ENCODE peak calls at places on chromosomes 16 and 17, in four cellular contexts. H is tibial artery, E is type B pancreatic cell, N is pancreas. X is an unnamed sample.

GRCh38 chr17:40953876-40954275 is 12.9 kb downstream of the KRT39 start:
- DNase-seq in H (no peak), E (no peak), N (no peak), X (no peak)

GRCh38 chr17:79956853-79957252 is 78.8 kb downstream of the TBC1D16 start:
- DNase-seq in H (no peak), N (no peak), E (peak), X (no peak)

GRCh38 chr17:33749171-33749570 is 456.1 kb upstream of the ASIC2 start:
- DNase-seq in H (no peak), N (no peak), E (no peak), X (no peak)

GRCh38 chr17:36500745-36501225 is 14.3 kb downstream of the ZNHIT3 start:
- DNase-seq in H (no peak), N (no peak), E (no peak), X (no peak)

GRCh38 chr17:55057184-55057583 is 88.6 kb downstream of the STXBP4 start:
- DNase-seq in H (no peak), E (no peak), N (no peak), X (no peak)

GRCh38 chr17:56142325-56142724 is 10.9 kb upstream of the ANKFN1 start:
- DNase-seq in N (no peak), E (no peak), H (peak), X (no peak)

GRCh38 chr16:61936522-61936921 is 99.7 kb downstream of the CDH8 start:
- DNase-seq in H (no peak), N (no peak), E (no peak), X (no peak)

GRCh38 chr17:9436629-9437028 is 139.0 kb downstream of the STX8 start:
- DNase-seq in N (no peak), E (no peak), H (no peak), X (no peak)

GRCh38 chr17:42288985-42289862 is 926 bp downstream of the STAT5A start:
- DNase-seq in E (no peak), N (peak), H (no peak), X (no peak)

GRCh38 chr16:57735755-57736418 is at the start of gene KATNB1:
- DNase-seq in H (no peak), N (no peak), E (no peak), X (no peak)

GRCh38 chr17:34725008-34725407 is 145.6 kb downstream of the TMEM132E start:
- DNase-seq in H (no peak), N (no peak), E (peak), X (peak)

GRCh38 chr17:19281161-19281560 is 44.0 kb downstream of the EPN2 start:
- DNase-seq in E (no peak), N (no peak), H (no peak), X (no peak)

GRCh38 chr17:79754359-79754758 is 23.6 kb upstream of the CBX2 start:
- DNase-seq in H (no peak), N (no peak), E (no peak), X (no peak)

GRCh38 chr16:71520550-71520949 is 5.7 kb upstream of the CHST4 start:
- DNase-seq in H (no peak), N (no peak), E (no peak), X (no peak)

GRCh38 chr16:70803354-70803753 is 2.4 kb upstream of the VAC14 start:
- DNase-seq in E (no peak), N (no peak), H (no peak), X (no peak)

GRCh38 chr16:54620197-54620596 is 310.5 kb upstream of the IRX5 start:
- DNase-seq in H (no peak), N (no peak), E (no peak), X (no peak)

GRCh38 chr17:45043813-45044540 is 7.5 kb downstream of the DCAKD start:
- DNase-seq in N (no peak), E (no peak), H (no peak), X (no peak)

GRCh38 chr16:81483970-81484595 is 39.5 kb downstream of the CMIP start:
- DNase-seq in H (no peak), N (no peak), E (no peak), X (no peak)

GRCh38 chr16:78988361-78988992 is 612.1 kb downstream of the MAF start:
- DNase-seq in N (no peak), E (no peak), H (no peak), X (no peak)

GRCh38 chr16:85151603-85152413 is 39.5 kb upstream of the CIBAR2 start:
- DNase-seq in N (peak), H (peak), E (no peak), X (peak)

GRCh38 chr16:51535591-51535990 is 384.5 kb upstream of the SALL1 start:
- DNase-seq in N (no peak), E (no peak), H (no peak), X (no peak)

GRCh38 chr17:18981642-18982424 is 22.7 kb downstream of the FAM83G start:
- DNase-seq in E (no peak), H (no peak), N (peak), X (no peak)

GRCh38 chr17:63928172-63928666 is 3.9 kb downstream of the CD79B start:
- DNase-seq in N (no peak), E (no peak), H (no peak), X (no peak)

GRCh38 chr17:61337247-61337812 is 62.3 kb upstream of the TBX2 start:
- DNase-seq in E (no peak), H (no peak), N (no peak), X (no peak)

GRCh38 chr17:75270218-75270965 is 639 bp downstream of the MIF4GD start:
- DNase-seq in E (peak), N (peak), H (peak), X (peak)
- TF ChIP-seq CTCF in E (peak), N (no peak), H (peak), X (peak)

GRCh38 chr16:73022534-73022933 is 25.4 kb downstream of the ZFHX3 start:
- DNase-seq in E (no peak), H (no peak), N (no peak), X (no peak)
- TF ChIP-seq CTCF in E (no peak), H (no peak), N (no peak), X (no peak)

DNA sequence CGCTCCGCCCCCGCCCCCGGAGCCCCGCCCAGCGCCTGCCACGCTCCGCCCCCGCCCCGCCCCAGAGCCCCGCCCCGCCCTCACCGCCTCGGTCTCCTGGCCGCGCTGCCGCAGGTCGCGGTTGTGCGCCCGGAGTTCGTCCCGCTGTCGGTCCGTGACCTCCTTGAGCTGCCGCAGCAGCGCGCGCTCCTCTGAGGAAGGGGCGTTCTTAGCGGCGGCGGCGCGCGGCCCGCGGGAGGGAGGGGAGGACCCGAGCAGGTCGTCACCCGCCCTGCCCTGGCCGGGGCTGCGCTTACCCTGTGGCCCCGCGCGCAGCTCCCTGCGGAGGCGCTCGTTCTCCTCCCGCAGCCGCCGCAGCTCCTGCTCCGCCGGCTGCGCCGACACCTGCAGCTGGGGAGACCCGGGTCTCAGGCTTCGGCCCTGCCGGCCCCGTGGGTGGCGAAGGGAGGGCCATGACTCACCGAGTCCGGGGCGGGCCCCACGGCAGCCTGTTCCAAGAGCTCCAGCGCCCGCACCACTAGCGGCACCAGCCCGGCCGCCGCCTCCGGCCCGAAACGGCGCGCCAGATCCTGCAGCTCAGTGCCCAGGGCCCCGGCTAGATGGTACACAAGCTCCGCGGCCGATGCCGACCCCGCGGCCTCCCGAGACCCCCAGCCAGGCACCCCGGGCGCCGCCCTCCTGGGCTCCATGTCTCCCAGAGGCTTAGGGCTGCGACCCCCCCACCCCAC is 386 bp downstream of the RILP start:
- DNase-seq in N (peak), E (peak), H (peak), X (peak)
- TF ChIP-seq CTCF in N (no peak), E (no peak), H (no peak), X (no peak)

GRCh38 chr17:76504117-76504516 is 2.9 kb upstream of the RHBDF2 start:
- DNase-seq in N (no peak), E (no peak), H (no peak), X (no peak)
- TF ChIP-seq CTCF in N (no peak), E (no peak), H (no peak), X (no peak)

GRCh38 chr16:88532434-88533241 is 37.6 kb upstream of the ZC3H18 start:
- DNase-seq in N (no peak), H (no peak), E (no peak), X (no peak)

GRCh38 chr16:88534731-88535141 is 35.5 kb upstream of the ZC3H18 start:
- DNase-seq in H (no peak), N (no peak), E (no peak), X (no peak)

GRCh38 chr16:88535181-88535856 is 34.9 kb upstream of the ZC3H18 start:
- DNase-seq in E (no peak), N (no peak), H (no peak), X (no peak)

GRCh38 chr16:88533381-88533831 is 36.8 kb upstream of the ZC3H18 start:
- DNase-seq in H (no peak), N (no peak), E (no peak), X (no peak)

DNA sequence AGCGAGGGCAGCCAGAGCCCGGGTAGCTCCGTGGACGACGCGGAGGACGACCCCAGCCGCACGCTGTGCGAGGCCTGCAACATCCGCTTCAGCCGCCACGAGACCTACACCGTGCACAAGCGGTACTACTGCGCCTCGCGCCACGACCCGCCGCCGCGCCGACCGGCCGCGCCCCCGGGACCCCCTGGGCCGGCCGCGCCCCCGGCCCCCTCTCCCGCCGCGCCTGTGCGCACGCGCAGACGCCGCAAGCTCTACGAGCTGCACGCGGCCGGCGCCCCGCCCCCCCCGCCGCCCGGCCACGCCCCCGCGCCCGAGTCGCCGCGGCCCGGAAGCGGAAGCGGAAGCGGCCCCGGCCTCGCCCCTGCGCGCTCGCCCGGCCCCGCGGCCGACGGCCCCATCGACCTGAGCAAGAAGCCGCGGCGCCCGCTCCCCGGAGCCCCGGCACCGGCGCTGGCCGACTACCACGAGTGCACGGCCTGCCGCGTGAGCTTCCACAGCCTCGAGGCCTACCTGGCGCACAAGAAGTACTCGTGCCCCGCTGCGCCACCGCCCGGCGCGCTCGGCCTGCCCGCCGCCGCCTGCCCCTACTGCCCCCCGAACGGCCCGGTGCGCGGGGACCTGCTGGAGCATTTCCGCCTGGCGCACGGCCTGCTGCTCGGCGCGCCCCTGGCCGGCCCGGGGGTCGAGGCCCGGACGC is 36.1 kb upstream of the ZC3H18 start:
- DNase-seq in H (peak), N (no peak), E (peak), X (peak)
- TF ChIP-seq CTCF in H (no peak), N (no peak), E (no peak), X (peak)

DNA sequence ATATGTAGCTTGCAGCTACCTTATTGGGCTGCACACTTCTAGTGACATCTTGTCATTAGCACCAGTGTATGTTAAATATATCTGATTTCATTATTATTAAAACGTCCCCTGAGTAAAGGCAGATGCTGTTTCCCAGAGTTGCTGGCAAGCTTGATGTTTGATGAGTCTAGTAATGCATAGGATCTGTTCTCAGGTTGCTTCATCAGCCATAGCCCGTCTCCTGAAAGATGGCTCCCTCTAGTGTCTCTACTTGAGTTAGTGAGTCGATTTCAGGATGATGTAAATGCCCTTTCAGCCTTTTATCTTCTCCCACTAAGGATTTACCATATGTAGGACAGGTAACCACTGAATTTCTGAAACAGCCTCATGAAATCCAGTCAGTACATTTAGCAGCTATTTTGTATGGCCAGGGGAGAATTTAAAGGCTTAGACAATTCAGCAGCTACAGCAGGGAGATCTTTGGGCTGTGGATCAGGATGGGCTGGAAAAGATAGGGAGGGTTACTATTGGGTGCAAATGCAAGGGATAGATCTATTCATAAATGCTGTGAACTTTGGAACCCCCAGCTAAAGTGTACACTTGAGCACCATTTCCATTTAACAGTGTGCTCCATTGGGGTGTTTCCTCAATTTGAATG is 376.3 kb downstream of the CNTNAP4 start:
- DNase-seq in E (no peak), H (no peak), N (no peak), X (no peak)
- TF ChIP-seq CTCF in E (peak), H (no peak), N (peak), X (peak)

X was measured in osteocyte.